ENCODE peak calls at places on chromosome 10, in seven cellular contexts. Z, V, A, X, M, L and T are unnamed samples.
A peak's percentile ranks its signal among the peaks of the same experiment; 100 is the strongest.

GRCh38 chr10:4532467-4532866 is 293.5 kb upstream of the AKR1E2 start:
- DNase-seq in Z (no peak), V (no peak), A (no peak), X (no peak), M (no peak), L (no peak), T (no peak)

GRCh38 chr10:66167816-66168215 is 758.0 kb upstream of the LRRTM3 start:
- DNase-seq in Z (no peak), V (no peak), A (no peak), X (no peak), M (no peak), L (no peak), T (peak; percentile 86)

GRCh38 chr10:132382231-132382922 is 14.6 kb upstream of the PWWP2B start:
- DNase-seq in Z (no peak), V (no peak), A (no peak), X (no peak), M (no peak), L (no peak), T (no peak)

GRCh38 chr10:31034041-31034918 is 2.6 kb upstream of the ZNF438 start:
- DNase-seq in Z (no peak), V (no peak), A (no peak), X (no peak), M (no peak), L (no peak), T (no peak)

GRCh38 chr10:73494877-73495225 is 973 bp downstream of the PPP3CB start:
- DNase-seq in Z (no peak), V (no peak), A (peak; percentile 24), X (no peak), M (no peak), L (no peak), T (no peak)

GRCh38 chr10:113651021-113651420 is 12.8 kb downstream of the NRAP start:
- DNase-seq in Z (no peak), V (no peak), A (no peak), X (no peak), M (no peak), L (no peak), T (no peak)

GRCh38 chr10:49139000-49139865 is 5.4 kb upstream of the FAM170B start:
- DNase-seq in Z (no peak), V (no peak), A (no peak), X (no peak), M (no peak), L (no peak), T (no peak)

GRCh38 chr10:87589653-87590052 is 70.0 kb upstream of the PAPSS2 start:
- DNase-seq in Z (no peak), V (no peak), A (no peak), X (peak; percentile 18), M (no peak), L (no peak), T (no peak)

GRCh38 chr10:70774810-70775678 is 10.1 kb downstream of the TBATA start:
- DNase-seq in Z (no peak), V (no peak), A (no peak), X (peak; percentile 8), M (peak; percentile 12), L (no peak), T (peak; percentile 76)

GRCh38 chr10:124282326-124282725 is 136.4 kb downstream of the OAT start:
- DNase-seq in Z (no peak), V (no peak), A (no peak), X (no peak), M (no peak), L (no peak), T (no peak)

GRCh38 chr10:43689007-43689491 is 40.4 kb upstream of the ZNF32 start:
- DNase-seq in Z (no peak), V (no peak), A (no peak), X (no peak), M (no peak), L (no peak), T (no peak)
- TF ChIP-seq JUND in Z (no peak), V (no peak), A (no peak), X (no peak), M (no peak), L (no peak), T (no peak)

DNA sequence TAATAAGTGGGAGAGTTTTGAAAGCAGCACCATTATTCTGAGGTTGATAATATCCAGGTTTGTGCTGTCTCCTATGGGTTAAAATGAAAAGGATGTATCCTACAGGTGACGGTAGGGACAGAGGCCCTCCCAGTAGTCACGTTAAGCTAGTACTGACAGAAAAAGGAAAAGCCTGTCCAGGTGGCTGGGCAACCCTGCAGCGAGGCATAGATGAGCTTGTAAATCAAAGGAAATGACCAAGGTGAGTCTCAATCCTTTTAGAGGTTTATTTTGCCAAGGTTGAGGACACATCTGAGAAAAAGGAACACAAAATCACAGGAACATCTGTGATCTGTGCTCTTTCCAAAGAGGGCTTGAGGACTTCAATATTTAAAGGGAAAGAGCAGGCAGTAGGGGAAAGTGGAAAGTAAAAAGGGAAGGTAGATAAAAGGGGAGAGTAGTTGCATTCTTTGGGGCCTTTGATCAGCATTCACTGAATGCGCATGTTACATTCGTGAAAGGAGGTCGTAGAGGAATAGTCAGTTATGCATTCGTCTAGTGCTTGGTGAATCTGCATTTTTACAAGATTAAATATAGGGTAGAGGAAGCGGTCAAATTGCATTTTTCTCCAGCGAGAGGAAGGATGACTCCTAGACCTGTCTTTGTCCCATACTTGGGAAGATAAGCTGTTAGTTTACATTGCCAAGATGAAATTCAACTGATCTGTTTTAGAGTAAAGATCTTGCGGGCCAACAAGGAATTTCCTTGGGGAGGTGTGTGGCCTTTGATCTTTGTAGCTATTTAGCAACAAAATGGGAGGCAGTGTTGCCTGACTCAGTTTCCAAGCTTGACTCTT is 899 bp upstream of the GSTO1 start:
- DNase-seq in Z (no peak), V (no peak), A (no peak), X (peak; percentile 46), M (no peak), L (no peak), T (no peak)
- TF ChIP-seq JUND in Z (no peak), V (no peak), A (no peak), X (no peak), M (no peak), L (no peak), T (no peak)

DNA sequence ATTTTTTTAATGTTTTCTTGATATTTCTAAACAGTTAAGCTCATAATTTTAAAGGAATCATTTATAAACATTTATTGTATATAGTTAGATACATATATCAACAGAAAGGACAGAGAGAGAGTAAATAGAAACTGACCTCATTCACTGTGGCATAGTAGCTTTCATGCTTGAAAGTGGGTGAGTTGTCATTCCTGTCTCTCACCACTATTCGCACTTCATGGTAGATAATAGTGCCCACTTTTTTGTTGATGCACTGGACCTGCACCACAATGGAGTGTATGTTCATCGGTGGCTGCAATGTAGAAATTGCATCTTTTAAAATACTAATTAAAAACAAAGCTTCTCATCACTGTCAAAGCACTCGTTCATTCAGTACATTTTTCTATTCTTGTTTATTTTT is 432.0 kb downstream of the PCDH15 start:
- DNase-seq in Z (no peak), V (no peak), A (no peak), X (no peak), M (no peak), L (no peak), T (peak; percentile 16)
- TF ChIP-seq JUND in Z (no peak), V (no peak), A (no peak), X (no peak), M (no peak), L (no peak), T (no peak)

DNA sequence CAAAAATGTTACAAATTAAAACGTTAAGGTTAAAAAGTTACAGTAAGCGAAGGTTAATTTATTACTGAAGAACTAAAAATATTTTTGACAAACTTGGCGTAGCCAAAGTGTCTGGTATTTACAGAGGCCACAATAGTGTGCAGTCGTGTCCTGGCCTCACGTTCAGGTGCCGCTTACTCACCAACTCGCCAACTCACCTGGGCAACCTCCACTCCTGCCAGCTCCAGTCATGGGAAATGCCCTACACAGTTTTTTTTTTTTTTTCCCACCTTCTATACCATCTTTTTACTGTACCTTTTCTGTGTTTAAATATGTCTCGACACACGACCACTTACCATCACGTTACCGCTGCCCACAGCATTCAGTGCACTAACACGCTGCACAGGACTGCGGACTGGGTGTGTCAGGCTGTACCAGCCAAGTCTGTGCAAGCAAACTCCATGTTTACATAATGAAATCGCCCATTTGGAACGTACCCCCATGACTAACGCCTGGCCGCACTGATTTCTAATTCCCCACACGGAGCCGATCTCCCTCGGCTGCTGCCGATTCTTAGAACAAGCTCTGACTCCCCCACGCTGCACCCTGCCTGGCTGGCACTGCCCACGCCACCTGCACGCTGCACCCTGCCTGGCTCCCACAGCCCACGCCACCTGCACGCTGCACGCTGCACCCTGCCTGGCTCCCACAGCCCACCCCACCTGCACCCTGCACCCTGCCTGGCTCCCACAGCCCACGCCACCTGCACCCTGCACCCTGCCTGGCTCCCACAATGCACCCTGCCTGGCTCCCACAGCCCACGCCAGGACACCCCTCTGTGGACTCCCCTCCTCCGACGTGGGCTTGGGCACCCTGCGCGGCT is 203.2 kb downstream of the ZMYND11 start:
- DNase-seq in Z (no peak), V (no peak), A (no peak), X (no peak), M (no peak), L (no peak), T (no peak)
- TF ChIP-seq JUND in Z (no peak), V (no peak), A (no peak), X (no peak), M (no peak), L (no peak), T (no peak)

GRCh38 chr10:133474027-133474426 is 20.3 kb downstream of the SCART1 start:
- DNase-seq in Z (no peak), V (no peak), A (no peak), X (no peak), M (no peak), L (no peak), T (no peak)
- TF ChIP-seq JUND in Z (no peak), V (no peak), A (no peak), X (no peak), M (no peak), L (no peak), T (no peak)

DNA sequence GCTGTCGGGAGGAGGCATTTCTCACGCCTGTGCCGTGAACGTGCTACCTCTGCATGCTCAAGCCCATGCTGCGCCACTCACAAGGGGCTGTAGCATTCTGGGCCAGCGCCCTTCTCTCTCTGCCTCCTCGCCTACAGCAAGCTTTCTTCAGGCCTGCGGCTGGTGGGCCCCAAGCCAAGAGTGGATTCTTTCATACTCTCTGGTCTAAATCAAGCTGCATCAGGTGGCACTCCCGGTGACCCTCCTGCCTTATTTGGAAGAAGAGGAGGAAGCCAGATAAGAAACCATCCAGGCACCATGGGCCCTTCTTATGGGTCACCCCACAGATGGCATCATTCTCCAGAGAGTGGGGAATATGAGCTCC is 86.7 kb upstream of the DUSP5 start:
- DNase-seq in Z (peak; percentile 78), V (no peak), A (no peak), X (no peak), M (no peak), L (no peak), T (no peak)
- TF ChIP-seq JUND in Z (no peak), V (no peak), A (no peak), X (no peak), M (peak; percentile 25), L (no peak), T (no peak)

DNA sequence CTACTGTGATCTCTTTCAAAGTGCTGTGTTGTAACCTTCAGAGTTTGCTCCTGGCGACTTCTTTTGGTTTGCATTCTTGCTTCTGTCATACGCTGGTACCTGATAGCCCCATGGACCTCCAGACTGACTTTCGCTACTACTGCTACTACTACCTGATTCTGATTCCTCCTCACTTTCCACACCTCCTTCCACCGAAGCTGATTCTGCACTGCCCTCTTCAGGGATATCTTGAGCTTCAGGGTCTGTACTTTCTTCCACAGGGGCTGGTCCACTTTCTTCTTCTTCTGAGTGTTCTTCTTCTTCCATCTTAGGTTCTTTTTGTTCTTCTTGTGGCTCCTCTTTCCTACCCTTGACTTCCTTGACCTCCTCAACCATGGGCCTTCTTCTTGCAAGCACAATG is 992.4 kb downstream of the PCDH15 start:
- DNase-seq in Z (no peak), V (no peak), A (no peak), X (no peak), M (no peak), L (no peak), T (no peak)
- TF ChIP-seq JUND in Z (no peak), V (no peak), A (no peak), X (no peak), M (no peak), L (no peak), T (no peak)